ENCODE peak calls at places on chromosome 5, in eight cellular contexts. One of them, this sample, is unnamed.

GRCh38 chr5:98121036-98121936 is 652.2 kb upstream of the RGMB start:
- DNase-seq in COR-L47: no peak
- DNase-seq in osteocyte: no peak
- DNase-seq in Right ventricle myocardium superior: no peak
- DNase-seq in WTC11: peak
- DNase-seq in ureter: no peak
- DNase-seq in RPMI8226: peak
- DNase-seq in fibroblast of lung: no peak
- DNase-seq in this sample: peak

GRCh38 chr5:139664273-139664693 is 16.1 kb downstream of the CXXC5 start:
- DNase-seq in COR-L47: no peak
- DNase-seq in Right ventricle myocardium superior: peak
- DNase-seq in fibroblast of lung: no peak
- DNase-seq in osteocyte: no peak
- DNase-seq in WTC11: no peak
- DNase-seq in ureter: no peak
- DNase-seq in RPMI8226: no peak
- DNase-seq in this sample: no peak

GRCh38 chr5:145937432-145938250 is 1.3 kb downstream of the SH3RF2 start:
- DNase-seq in ureter: peak
- DNase-seq in osteocyte: no peak
- DNase-seq in COR-L47: no peak
- DNase-seq in RPMI8226: no peak
- DNase-seq in WTC11: peak
- DNase-seq in fibroblast of lung: no peak
- DNase-seq in Right ventricle myocardium superior: no peak
- DNase-seq in this sample: peak

GRCh38 chr5:56344594-56344993 is 111.5 kb upstream of the ANKRD55 start:
- DNase-seq in Right ventricle myocardium superior: no peak
- DNase-seq in COR-L47: no peak
- DNase-seq in osteocyte: no peak
- DNase-seq in RPMI8226: no peak
- DNase-seq in fibroblast of lung: no peak
- DNase-seq in WTC11: no peak
- DNase-seq in ureter: no peak
- DNase-seq in this sample: no peak

GRCh38 chr5:63049935-63050334 is 471.3 kb downstream of the LRRC70 start:
- DNase-seq in fibroblast of lung: no peak
- DNase-seq in WTC11: no peak
- DNase-seq in Right ventricle myocardium superior: no peak
- DNase-seq in RPMI8226: no peak
- DNase-seq in COR-L47: no peak
- DNase-seq in ureter: no peak
- DNase-seq in osteocyte: no peak
- DNase-seq in this sample: no peak

GRCh38 chr5:91469517-91470165 is 86.5 kb upstream of the ARRDC3 start:
- DNase-seq in COR-L47: no peak
- DNase-seq in fibroblast of lung: no peak
- DNase-seq in ureter: no peak
- DNase-seq in osteocyte: no peak
- DNase-seq in RPMI8226: peak
- DNase-seq in WTC11: no peak
- DNase-seq in Right ventricle myocardium superior: no peak
- DNase-seq in this sample: no peak

GRCh38 chr5:125582358-125582757 is 835.9 kb upstream of the ZNF608 start:
- DNase-seq in Right ventricle myocardium superior: no peak
- DNase-seq in ureter: no peak
- DNase-seq in RPMI8226: no peak
- DNase-seq in osteocyte: no peak
- DNase-seq in COR-L47: no peak
- DNase-seq in fibroblast of lung: peak
- DNase-seq in WTC11: no peak
- DNase-seq in this sample: no peak

GRCh38 chr5:56545016-56545415 is 270.3 kb upstream of the MAP3K1 start:
- DNase-seq in fibroblast of lung: peak
- DNase-seq in WTC11: no peak
- DNase-seq in RPMI8226: no peak
- DNase-seq in Right ventricle myocardium superior: no peak
- DNase-seq in ureter: no peak
- DNase-seq in COR-L47: no peak
- DNase-seq in osteocyte: no peak
- DNase-seq in this sample: no peak

GRCh38 chr5:9283021-9283420 is 262.9 kb downstream of the SEMA5A start:
- DNase-seq in Right ventricle myocardium superior: no peak
- DNase-seq in ureter: no peak
- DNase-seq in fibroblast of lung: no peak
- DNase-seq in osteocyte: no peak
- DNase-seq in WTC11: no peak
- DNase-seq in COR-L47: no peak
- DNase-seq in RPMI8226: no peak
- DNase-seq in this sample: no peak